ENCODE peak calls at places on chromosomes 1 and 21, in eight cellular contexts. B is HAP-1, O is A549, K is NT2/D1, I is stomach, R is psoas muscle, J is SK-N-SH, Q is neuronal stem cell. D is an unnamed sample.

GRCh38 chr1:175885247-175885646 is 141.9 kb upstream of the TNR start:
- DNase-seq in B (no peak), O (no peak), K (no peak), I (no peak), R (no peak), J (no peak), Q (no peak), D (no peak)

GRCh38 chr1:38436749-38437148 is 390.2 kb upstream of the POU3F1 start:
- DNase-seq in B (no peak), O (no peak), K (no peak), I (no peak), R (no peak), J (no peak), Q (no peak), D (no peak)

GRCh38 chr1:234997201-234998173 is 131.2 kb downstream of the TOMM20 start:
- DNase-seq in B (no peak), O (peak; percentile 99), K (no peak), I (peak; percentile 95), R (peak; percentile 100), J (peak; percentile 69), Q (no peak), D (no peak)

GRCh38 chr1:58451560-58452211 is 94.8 kb downstream of the OMA1 start:
- DNase-seq in B (no peak), O (no peak), K (no peak), I (no peak), R (no peak), J (no peak), Q (no peak), D (no peak)

GRCh38 chr1:205610036-205610435 is 21.8 kb downstream of the ELK4 start:
- DNase-seq in B (no peak), O (no peak), K (no peak), I (no peak), R (no peak), J (no peak), Q (no peak), D (no peak)

GRCh38 chr1:162475539-162476185 is 22.0 kb upstream of the UHMK1 start:
- DNase-seq in B (no peak), O (no peak), K (no peak), I (no peak), R (no peak), J (no peak), Q (no peak), D (no peak)

GRCh38 chr1:36924282-36924791 is 110.0 kb downstream of the GRIK3 start:
- DNase-seq in B (peak; percentile 82), O (peak; percentile 9), K (peak; percentile 77), I (peak; percentile 49), R (peak; percentile 27), J (peak; percentile 38), Q (peak; percentile 93), D (peak; percentile 25)

GRCh38 chr1:68346192-68346808 is 103.5 kb downstream of the RPE65 start:
- DNase-seq in B (no peak), O (peak; percentile 15), K (peak; percentile 33), I (no peak), R (no peak), J (peak; percentile 19), Q (no peak), D (no peak)

GRCh38 chr1:46689326-46689725 is 17.7 kb downstream of the TEX38 start:
- DNase-seq in B (no peak), O (no peak), K (no peak), I (no peak), R (no peak), J (no peak), Q (no peak), D (no peak)

GRCh38 chr1:241899211-241899610 is 51.2 kb downstream of the EXO1 start:
- DNase-seq in B (no peak), O (no peak), K (no peak), I (no peak), R (no peak), J (no peak), Q (no peak), D (no peak)

GRCh38 chr1:83717785-83718184 is 281.1 kb downstream of the TTLL7 start:
- DNase-seq in B (no peak), O (no peak), K (no peak), I (no peak), R (no peak), J (no peak), Q (no peak), D (no peak)

GRCh38 chr1:29395724-29396437 is 159.6 kb downstream of the PTPRU start:
- DNase-seq in B (no peak), O (no peak), K (no peak), I (no peak), R (no peak), J (peak; percentile 6), Q (no peak), D (no peak)

GRCh38 chr1:214446772-214447556 is 104.4 kb downstream of the PTPN14 start:
- DNase-seq in B (peak; percentile 44), O (peak; percentile 75), K (peak; percentile 96), I (peak; percentile 62), R (no peak), J (peak; percentile 42), Q (no peak), D (no peak)

GRCh38 chr21:29078884-29079765 is 5.7 kb upstream of the CCT8 start:
- DNase-seq in B (no peak), O (no peak), K (no peak), I (no peak), R (no peak), J (no peak), Q (no peak), D (no peak)

GRCh38 chr1:103109291-103109920 is 1.1 kb upstream of the COL11A1 start:
- DNase-seq in B (peak; percentile 37), O (no peak), K (no peak), I (no peak), R (no peak), J (no peak), Q (peak; percentile 33), D (no peak)

GRCh38 chr1:32063261-32063681 is 9.5 kb upstream of the TMEM39B start:
- DNase-seq in B (peak; percentile 38), O (peak; percentile 63), K (no peak), I (no peak), R (no peak), J (peak; percentile 55), Q (no peak), D (no peak)

GRCh38 chr21:31731802-31732537 is at the start of gene SCAF4:
- DNase-seq in B (peak; percentile 89), O (peak; percentile 80), K (peak; percentile 85), I (peak; percentile 91), R (peak; percentile 92), J (peak; percentile 98), Q (peak; percentile 88), D (peak; percentile 51)

GRCh38 chr1:234968470-234968869 is 160.2 kb downstream of the TOMM20 start:
- DNase-seq in B (no peak), O (no peak), K (no peak), I (no peak), R (no peak), J (no peak), Q (no peak), D (no peak)

GRCh38 chr1:184753608-184754478 is 815 bp downstream of the EDEM3 start:
- DNase-seq in B (peak; percentile 59), O (peak; percentile 21), K (no peak), I (peak; percentile 45), R (peak; percentile 51), J (no peak), Q (no peak), D (no peak)

GRCh38 chr1:7702365-7702764 is 68.7 kb upstream of the VAMP3 start:
- DNase-seq in B (no peak), O (no peak), K (no peak), I (no peak), R (no peak), J (no peak), Q (no peak), D (no peak)

GRCh38 chr1:18814340-18815202 is 44.9 kb downstream of the TAS1R2 start:
- DNase-seq in B (no peak), O (no peak), K (no peak), I (no peak), R (no peak), J (no peak), Q (no peak), D (no peak)

GRCh38 chr1:167263784-167264464 is 43.2 kb downstream of the POU2F1 start:
- DNase-seq in B (no peak), O (peak; percentile 9), K (no peak), I (no peak), R (no peak), J (no peak), Q (no peak), D (no peak)

GRCh38 chr1:222068937-222069336 is 327.0 kb upstream of the DUSP10 start:
- DNase-seq in B (no peak), O (peak; percentile 26), K (no peak), I (no peak), R (no peak), J (no peak), Q (no peak), D (no peak)

GRCh38 chr1:237961710-237962109 is 71.0 kb upstream of the ZP4 start:
- DNase-seq in B (no peak), O (no peak), K (no peak), I (no peak), R (no peak), J (no peak), Q (no peak), D (no peak)
- H3K9me3 ChIP-seq in B (no peaks in the 10 kb centered on the region), O (no peaks in the 10 kb centered on the region), K (no peaks in the 10 kb centered on the region), I (no peaks in the 10 kb centered on the region), R (no peaks in the 10 kb centered on the region), J (no peaks in the 10 kb centered on the region), Q (no peaks in the 10 kb centered on the region), D (peaks cover 3% of the 10 kb centered on the region)

GRCh38 chr1:3119061-3119460 is 50.1 kb downstream of the PRDM16 start:
- DNase-seq in B (no peak), O (no peak), K (no peak), I (no peak), R (no peak), J (no peak), Q (no peak), D (no peak)
- H3K9me3 ChIP-seq in B (no peaks in the 10 kb centered on the region), O (no peaks in the 10 kb centered on the region), K (no peaks in the 10 kb centered on the region), I (no peaks in the 10 kb centered on the region), R (no peaks in the 10 kb centered on the region), J (no peaks in the 10 kb centered on the region), Q (no peaks in the 10 kb centered on the region), D (no peaks in the 10 kb centered on the region)

GRCh38 chr1:152441756-152442155 is 27.7 kb upstream of the CRNN start:
- DNase-seq in B (no peak), O (no peak), K (no peak), I (no peak), R (no peak), J (no peak), Q (no peak), D (no peak)
- H3K9me3 ChIP-seq in B (no peaks in the 10 kb centered on the region), O (no peaks in the 10 kb centered on the region), K (no peaks in the 10 kb centered on the region), I (no peaks in the 10 kb centered on the region), R (no peaks in the 10 kb centered on the region), J (no peaks in the 10 kb centered on the region), Q (no peaks in the 10 kb centered on the region), D (no peaks in the 10 kb centered on the region)

GRCh38 chr21:9755611-9756010 is 765.8 kb upstream of the TPTE start:
- DNase-seq in B (no peak), O (no peak), K (no peak), I (no peak), R (no peak), J (no peak), Q (no peak), D (no peak)
- H3K9me3 ChIP-seq in B (peaks cover 31% of the 10 kb centered on the region), O (no peaks in the 10 kb centered on the region), K (no peaks in the 10 kb centered on the region), I (peaks cover 76% of the 10 kb centered on the region), R (peaks cover 3% of the 10 kb centered on the region), J (no peaks in the 10 kb centered on the region), Q (no peaks in the 10 kb centered on the region), D (no peaks in the 10 kb centered on the region)